ENCODE peak calls at places on chromosome 4, in seven cellular contexts. I, S, X, E, F, M and K are unnamed samples. For H3K9me3, the result is how much of the 10 kb centered on the place peaks cover.

GRCh38 chr4:146640459-146641061 is 1.9 kb downstream of the POU4F2 start:
- DNase-seq in F (no peak), X (no peak), M (no peak), E (no peak), I (no peak), S (no peak), K (no peak)

GRCh38 chr4:82643994-82644730 is 82.4 kb upstream of the TMEM150C start:
- DNase-seq in F (no peak), M (no peak), I (no peak), X (no peak), E (no peak), S (no peak), K (no peak)

GRCh38 chr4:182671231-182671630 is 246.0 kb downstream of the DCTD start:
- DNase-seq in I (no peak), E (no peak), X (no peak), F (no peak), S (no peak), M (no peak), K (no peak)

GRCh38 chr4:20462426-20463175 is 210.9 kb downstream of the SLIT2 start:
- DNase-seq in S (no peak), E (no peak), M (no peak), X (no peak), I (no peak), F (no peak), K (no peak)

GRCh38 chr4:74446193-74446868 is 1.4 kb downstream of the AREG start:
- DNase-seq in X (no peak), S (no peak), F (no peak), M (no peak), I (no peak), E (no peak), K (no peak)

GRCh38 chr4:44235897-44236296 is 212.7 kb downstream of the KCTD8 start:
- DNase-seq in F (no peak), I (no peak), S (no peak), E (no peak), M (no peak), X (no peak), K (no peak)

GRCh38 chr4:174394915-174395314 is 111.2 kb downstream of the CEP44 start:
- DNase-seq in S (no peak), M (no peak), E (no peak), X (no peak), I (no peak), F (no peak), K (no peak)

GRCh38 chr4:160406426-160406825 is 1303.5 kb downstream of the RAPGEF2 start:
- DNase-seq in X (no peak), I (no peak), E (no peak), F (no peak), M (no peak), S (no peak), K (no peak)

GRCh38 chr4:184382189-184382846 is 92.0 kb downstream of the IRF2 start:
- DNase-seq in X (no peak), F (no peak), S (peak), E (no peak), M (no peak), I (no peak), K (no peak)

GRCh38 chr4:2934077-2934812 is 29.0 kb downstream of the NOP14 start:
- DNase-seq in E (peak), X (no peak), I (no peak), S (peak), M (peak), F (no peak), K (peak)

GRCh38 chr4:16513876-16514275 is 287.6 kb upstream of the TAPT1 start:
- DNase-seq in F (no peak), E (no peak), S (no peak), M (no peak), I (no peak), X (no peak), K (no peak)

GRCh38 chr4:48792348-48793006 is 12.4 kb upstream of the FRYL start:
- DNase-seq in M (no peak), E (no peak), F (no peak), S (no peak), I (no peak), X (no peak), K (no peak)

DNA sequence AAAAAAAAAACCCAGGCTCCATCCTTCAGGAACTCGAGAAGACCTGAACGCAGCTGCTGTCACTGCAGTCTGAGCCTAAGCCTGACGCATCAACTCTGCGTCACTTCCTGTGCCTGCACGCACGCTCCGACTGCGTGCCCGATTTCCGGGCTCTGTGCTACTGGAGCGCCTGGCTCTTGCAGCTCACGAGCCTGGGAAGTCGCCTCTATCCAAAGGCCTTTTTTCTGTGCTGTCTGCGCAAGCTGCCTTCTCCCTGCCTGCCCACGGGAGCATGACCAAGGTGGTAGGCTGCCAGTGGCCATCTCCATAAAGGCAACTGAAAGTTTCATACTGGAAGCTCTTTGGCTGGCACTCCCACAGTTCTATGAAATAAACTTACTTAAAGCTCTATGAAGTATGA is 9.9 kb upstream of the GASK1B start:
- DNase-seq in M (no peak), F (no peak), I (no peak), X (no peak), S (no peak), E (peak), K (no peak)
- TF ChIP-seq POLR2AphosphoS5 in M (no peak), F (no peak), I (no peak), X (no peak), S (no peak), E (no peak), K (no peak)

GRCh38 chr4:98210293-98210692 is 50.9 kb upstream of the RAP1GDS1 start:
- DNase-seq in F (no peak), X (no peak), M (no peak), E (no peak), I (no peak), S (no peak), K (no peak)
- H3K9me3 ChIP-seq in F (under half), X (under half), M (under half), E (under half), I (under half), S (under half), K (under half)

GRCh38 chr4:77819409-77819835 is 254 bp upstream of the CNOT6L start:
- DNase-seq in M (no peak), E (no peak), S (no peak), X (no peak), I (no peak), F (no peak), K (no peak)

GRCh38 chr4:77819836-77820679 is 890 bp upstream of the CNOT6L start:
- DNase-seq in I (peak), S (peak), M (peak), E (peak), F (peak), X (peak), K (peak)

GRCh38 chr4:77818077-77818666 is 996 bp downstream of the CNOT6L start:
- DNase-seq in F (peak), S (peak), M (peak), E (peak), X (peak), I (peak), K (peak)

GRCh38 chr4:77817304-77818076 is 1.7 kb downstream of the CNOT6L start:
- DNase-seq in S (peak), M (no peak), F (no peak), I (no peak), E (peak), X (no peak), K (no peak)

DNA sequence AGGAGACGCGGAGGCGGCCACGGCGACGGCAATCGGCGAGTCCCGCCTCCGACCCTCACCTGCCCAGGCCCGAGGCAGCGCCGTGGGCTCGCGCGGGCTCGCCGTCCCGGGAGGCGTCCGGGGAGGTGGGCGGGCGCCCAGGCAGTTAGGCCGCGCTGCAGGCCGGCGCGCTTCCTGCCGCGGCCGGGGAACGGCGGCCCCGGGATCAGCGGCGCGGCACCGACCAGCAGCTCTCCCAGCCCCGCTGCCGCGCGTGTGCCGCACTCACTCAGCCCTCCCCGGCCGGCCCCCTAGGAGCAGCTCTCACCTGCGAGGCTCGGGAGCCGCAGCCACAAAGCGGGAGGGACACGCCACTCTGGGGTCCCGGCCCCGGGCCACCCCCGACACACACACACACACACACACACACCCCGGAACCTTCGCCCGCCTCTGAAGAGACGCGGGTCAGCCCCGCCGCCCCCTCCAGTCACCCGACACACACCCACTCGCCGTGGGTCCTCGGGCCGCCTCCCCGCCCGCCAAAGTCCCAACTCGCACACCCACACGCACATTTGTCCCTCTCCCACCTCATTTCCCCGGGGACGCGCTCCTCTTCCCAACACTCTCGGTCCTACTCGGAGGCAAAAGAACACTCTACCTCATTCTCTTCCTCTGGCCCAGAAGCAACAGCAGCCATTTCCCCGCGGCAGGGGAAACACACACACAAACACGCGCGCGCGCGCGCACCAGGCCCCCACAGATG is at the start of gene CNOT6L:
- DNase-seq in F (no peak), S (peak), I (peak), E (peak), X (peak), M (peak), K (peak)
- TF ChIP-seq POLR2AphosphoS5 in F (no peak), S (no peak), I (no peak), E (no peak), X (no peak), M (no peak), K (peak)

GRCh38 chr4:107589269-107589668 is 130.8 kb downstream of the PAPSS1 start:
- DNase-seq in S (no peak), X (no peak), I (no peak), F (no peak), E (no peak), M (no peak), K (no peak)
- H3K9me3 ChIP-seq in S (under half), X (under half), I (under half), F (under half), E (under half), M (under half), K (under half)

GRCh38 chr4:96983830-96984229 is 1143.9 kb downstream of the PDHA2 start:
- DNase-seq in F (no peak), X (no peak), I (no peak), M (no peak), S (no peak), E (no peak), K (no peak)

GRCh38 chr4:96992443-96992842 is 1150.8 kb downstream of the STPG2 start:
- DNase-seq in F (no peak), E (no peak), X (no peak), I (no peak), M (no peak), S (no peak), K (no peak)

GRCh38 chr4:96986800-96987199 is 1146.9 kb downstream of the PDHA2 start:
- DNase-seq in I (no peak), S (no peak), M (no peak), E (no peak), X (no peak), F (no peak), K (no peak)
- TF ChIP-seq POLR2AphosphoS5 in I (no peak), S (no peak), M (no peak), E (no peak), X (no peak), F (no peak), K (no peak)

GRCh38 chr4:38800366-38800765 is 4.2 kb downstream of the TLR1 start:
- DNase-seq in I (no peak), M (no peak), F (no peak), X (no peak), E (no peak), S (no peak), K (no peak)
- H3K9me3 ChIP-seq in I (under half), M (under half), F (under half), X (under half), E (under half), S (under half), K (under half)

GRCh38 chr4:55125763-55126541 is 557 bp upstream of the KDR start:
- DNase-seq in X (no peak), I (peak), M (no peak), S (no peak), F (no peak), E (no peak), K (no peak)

GRCh38 chr4:55124337-55125076 is 888 bp downstream of the KDR start:
- DNase-seq in S (no peak), M (no peak), I (no peak), F (no peak), E (no peak), X (no peak), K (no peak)

GRCh38 chr4:55123791-55124190 is 1.6 kb downstream of the KDR start:
- DNase-seq in I (no peak), X (no peak), F (no peak), M (no peak), S (no peak), E (no peak), K (no peak)

GRCh38 chr4:55127053-55127452 is 1.7 kb upstream of the KDR start:
- DNase-seq in E (no peak), F (no peak), M (no peak), S (no peak), I (no peak), X (no peak), K (no peak)

DNA sequence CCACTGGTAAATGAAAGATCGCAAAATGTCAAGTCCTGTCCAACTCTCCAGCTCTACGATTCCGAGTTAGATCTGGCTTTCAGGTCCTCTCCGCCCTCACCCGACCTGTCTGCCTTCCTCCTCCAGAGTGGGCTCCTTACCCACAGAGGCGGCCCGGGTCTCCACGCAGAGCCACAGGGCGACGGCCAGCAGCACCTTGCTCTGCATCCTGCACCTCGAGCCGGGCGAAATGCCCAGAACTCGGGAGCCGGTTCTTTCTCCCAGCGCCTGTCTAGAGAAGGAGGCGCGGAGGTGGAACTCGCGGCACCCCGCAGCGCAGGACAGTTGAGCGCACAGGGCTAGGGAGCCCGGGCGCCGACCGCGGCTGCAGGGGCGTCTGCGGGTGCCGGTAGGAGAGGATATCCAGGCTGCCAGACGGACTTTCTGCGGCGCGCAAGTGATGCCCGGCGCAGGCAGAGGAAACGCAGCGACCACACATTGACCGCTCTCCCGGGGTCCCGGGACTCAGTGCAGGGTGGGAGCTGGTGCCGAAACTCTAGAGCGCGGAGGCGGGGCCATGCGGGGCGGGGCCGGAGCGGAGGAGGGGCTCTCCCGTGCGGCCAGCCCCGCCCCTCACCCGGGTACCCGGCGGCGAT is at the start of gene KDR:
- DNase-seq in F (no peak), M (no peak), I (peak), E (peak), X (no peak), S (no peak), K (peak)
- TF ChIP-seq POLR2AphosphoS5 in F (no peak), M (no peak), I (peak), E (no peak), X (no peak), S (peak), K (no peak)

GRCh38 chr4:113094327-113094726 is 44.9 kb downstream of the ANK2 start:
- DNase-seq in S (no peak), I (no peak), M (no peak), F (no peak), X (no peak), E (no peak), K (no peak)
- H3K9me3 ChIP-seq in S (under half), I (under half), M (under half), F (under half), X (under half), E (under half), K (under half)

GRCh38 chr4:73068496-73069337 is 799 bp downstream of the COX18 start:
- DNase-seq in E (peak), S (peak), F (peak), I (no peak), X (no peak), M (no peak), K (no peak)
- TF ChIP-seq POLR2AphosphoS5 in E (no peak), S (peak), F (no peak), I (peak), X (no peak), M (no peak), K (peak)

DNA sequence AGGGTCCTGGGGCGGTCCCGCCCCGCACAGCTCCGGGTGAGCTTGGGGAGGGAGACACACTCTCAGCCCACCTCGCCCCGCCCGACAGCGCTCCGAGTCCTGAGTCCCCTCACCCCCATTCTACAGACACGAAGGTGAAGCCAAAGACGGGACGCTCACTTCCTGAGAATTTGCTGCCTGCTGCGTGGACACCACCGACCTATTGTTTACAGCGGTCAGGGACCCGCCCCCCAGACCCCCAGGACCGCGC is 796 bp upstream of the ZNF141 start:
- DNase-seq in I (no peak), F (no peak), S (no peak), E (no peak), M (no peak), X (no peak), K (no peak)
- H3K9me3 ChIP-seq in I (under half), F (under half), S (under half), E (under half), M (under half), X (under half), K (under half)